ENCODE peak calls at places on chromosomes 5 and 9, in six cellular contexts. U is left lobe of liver; Z is H9; K is CD8-positive, alpha-beta memory T cell; M is HS-5; W is Kasumi-1. F is an unnamed sample.

GRCh38 chr9:127958728-127959127 is 21.1 kb upstream of the DPM2 start:
- DNase-seq in U (no peak), Z (no peak), K (no peak), M (no peak), W (no peak), F (no peak)

GRCh38 chr5:123156577-123157296 is 67.7 kb downstream of the PRDM6 start:
- DNase-seq in U (no peak), Z (no peak), K (no peak), M (peak), W (no peak), F (no peak)

GRCh38 chr5:97266576-97266975 is 83.5 kb upstream of the RIOK2 start:
- DNase-seq in U (peak), Z (no peak), K (no peak), M (no peak), W (no peak), F (no peak)

GRCh38 chr9:7979591-7979990 is 180.0 kb upstream of the DMAC1 start:
- DNase-seq in U (no peak), Z (no peak), K (no peak), M (no peak), W (no peak), F (no peak)

GRCh38 chr5:158992104-158992740 is 107.5 kb downstream of the EBF1 start:
- DNase-seq in U (no peak), Z (no peak), K (no peak), M (no peak), W (no peak), F (no peak)

GRCh38 chr9:19446361-19446861 is 37.6 kb downstream of the ACER2 start:
- DNase-seq in U (no peak), Z (peak), K (no peak), M (no peak), W (no peak), F (peak)

GRCh38 chr5:76415855-76416254 is 12.8 kb downstream of the IQGAP2 start:
- DNase-seq in U (no peak), Z (no peak), K (no peak), M (no peak), W (no peak), F (no peak)

GRCh38 chr5:133116601-133117000 is 64.8 kb downstream of the HSPA4 start:
- DNase-seq in U (no peak), Z (no peak), K (no peak), M (no peak), W (no peak), F (no peak)

GRCh38 chr5:177440211-177440989 is 6.2 kb upstream of the PRR7 start:
- DNase-seq in U (no peak), Z (peak), K (peak), M (no peak), W (no peak), F (no peak)